ENCODE peak calls at places on chromosomes 4 and X, in seven cellular contexts. One of them, this sample, is unnamed.

GRCh38 chr4:53592686-53593641 is 1.7 kb upstream of the LNX1 start:
- DNase-seq in RWPE1: peak
- DNase-seq in ovary: peak
- DNase-seq in uterus: peak
- DNase-seq in fibroblast of lung: peak
- DNase-seq in A549: peak
- DNase-seq in MM.1S: no peak
- DNase-seq in this sample: peak

GRCh38 chrX:41889317-41890025 is 33.9 kb downstream of the CASK start:
- DNase-seq in MM.1S: no peak
- DNase-seq in fibroblast of lung: peak
- DNase-seq in ovary: no peak
- DNase-seq in A549: peak
- DNase-seq in uterus: no peak
- DNase-seq in RWPE1: peak
- DNase-seq in this sample: peak

GRCh38 chr4:15239866-15240265 is 188.0 kb upstream of the C1QTNF7 start:
- DNase-seq in RWPE1: no peak
- DNase-seq in fibroblast of lung: peak
- DNase-seq in ovary: no peak
- DNase-seq in uterus: peak
- DNase-seq in A549: no peak
- DNase-seq in MM.1S: no peak
- DNase-seq in this sample: no peak

GRCh38 chr4:176400816-176401461 is 81.2 kb downstream of the SPCS3 start:
- DNase-seq in A549: no peak
- DNase-seq in ovary: no peak
- DNase-seq in uterus: no peak
- DNase-seq in MM.1S: no peak
- DNase-seq in fibroblast of lung: peak
- DNase-seq in RWPE1: no peak
- DNase-seq in this sample: peak

GRCh38 chr4:87026795-87027495 is 92.1 kb downstream of the AFF1 start:
- DNase-seq in A549: no peak
- DNase-seq in ovary: no peak
- DNase-seq in RWPE1: no peak
- DNase-seq in MM.1S: no peak
- DNase-seq in uterus: no peak
- DNase-seq in fibroblast of lung: no peak
- DNase-seq in this sample: no peak

GRCh38 chr4:56743550-56743949 is 62.5 kb upstream of the HOPX start:
- DNase-seq in MM.1S: no peak
- DNase-seq in fibroblast of lung: no peak
- DNase-seq in A549: no peak
- DNase-seq in RWPE1: no peak
- DNase-seq in uterus: no peak
- DNase-seq in ovary: no peak
- DNase-seq in this sample: no peak

GRCh38 chr4:99714179-99714578 is 56.6 kb upstream of the C4orf54 start:
- DNase-seq in A549: no peak
- DNase-seq in uterus: no peak
- DNase-seq in RWPE1: no peak
- DNase-seq in fibroblast of lung: no peak
- DNase-seq in ovary: no peak
- DNase-seq in MM.1S: no peak
- DNase-seq in this sample: no peak

GRCh38 chr4:7767966-7768365 is 171.7 kb downstream of the AFAP1 start:
- DNase-seq in uterus: no peak
- DNase-seq in MM.1S: no peak
- DNase-seq in fibroblast of lung: no peak
- DNase-seq in RWPE1: no peak
- DNase-seq in ovary: no peak
- DNase-seq in A549: no peak
- DNase-seq in this sample: no peak

GRCh38 chrX:121823406-121823805 is 776.0 kb downstream of the GLUD2 start:
- DNase-seq in A549: no peak
- DNase-seq in uterus: no peak
- DNase-seq in RWPE1: peak
- DNase-seq in MM.1S: no peak
- DNase-seq in fibroblast of lung: no peak
- DNase-seq in ovary: no peak
- DNase-seq in this sample: peak

GRCh38 chr4:26525136-26525535 is 34.9 kb upstream of the CCKAR start:
- DNase-seq in ovary: no peak
- DNase-seq in A549: no peak
- DNase-seq in RWPE1: peak
- DNase-seq in uterus: no peak
- DNase-seq in MM.1S: no peak
- DNase-seq in fibroblast of lung: peak
- DNase-seq in this sample: peak

GRCh38 chr4:147955827-147956565 is 224.1 kb downstream of the ARHGAP10 start:
- DNase-seq in A549: no peak
- DNase-seq in MM.1S: no peak
- DNase-seq in RWPE1: no peak
- DNase-seq in uterus: no peak
- DNase-seq in fibroblast of lung: no peak
- DNase-seq in ovary: no peak
- DNase-seq in this sample: no peak

GRCh38 chr4:138255917-138256597 is 13.9 kb upstream of the SLC7A11 start:
- DNase-seq in MM.1S: no peak
- DNase-seq in A549: no peak
- DNase-seq in uterus: no peak
- DNase-seq in fibroblast of lung: no peak
- DNase-seq in ovary: no peak
- DNase-seq in RWPE1: no peak
- DNase-seq in this sample: no peak

GRCh38 chr4:72312032-72312650 is 256.9 kb downstream of the ADAMTS3 start:
- DNase-seq in uterus: peak
- DNase-seq in MM.1S: no peak
- DNase-seq in fibroblast of lung: peak
- DNase-seq in A549: no peak
- DNase-seq in ovary: peak
- DNase-seq in RWPE1: peak
- DNase-seq in this sample: peak

GRCh38 chr4:41216294-41217019 is 2.1 kb upstream of the APBB2 start:
- DNase-seq in fibroblast of lung: peak
- DNase-seq in uterus: peak
- DNase-seq in RWPE1: peak
- DNase-seq in A549: peak
- DNase-seq in MM.1S: peak
- DNase-seq in ovary: peak
- DNase-seq in this sample: peak

GRCh38 chr4:76426272-76426671 is 5.3 kb upstream of the CCDC158 start:
- DNase-seq in fibroblast of lung: no peak
- DNase-seq in ovary: no peak
- DNase-seq in MM.1S: no peak
- DNase-seq in uterus: no peak
- DNase-seq in RWPE1: no peak
- DNase-seq in A549: no peak
- DNase-seq in this sample: no peak
- TF ChIP-seq CTCF in fibroblast of lung: peak
- TF ChIP-seq CTCF in ovary: no peak
- TF ChIP-seq CTCF in MM.1S: no peak
- TF ChIP-seq CTCF in uterus: no peak
- TF ChIP-seq CTCF in RWPE1: no peak
- TF ChIP-seq CTCF in A549: peak
- TF ChIP-seq CTCF in this sample: peak

GRCh38 chr4:158532556-158533231 is 11.0 kb downstream of the RXFP1 start:
- DNase-seq in RWPE1: no peak
- DNase-seq in MM.1S: no peak
- DNase-seq in fibroblast of lung: no peak
- DNase-seq in uterus: no peak
- DNase-seq in A549: no peak
- DNase-seq in ovary: no peak
- DNase-seq in this sample: no peak

GRCh38 chr4:158538176-158538575 is 16.5 kb downstream of the RXFP1 start:
- DNase-seq in ovary: no peak
- DNase-seq in MM.1S: no peak
- DNase-seq in A549: no peak
- DNase-seq in RWPE1: no peak
- DNase-seq in uterus: no peak
- DNase-seq in fibroblast of lung: peak
- DNase-seq in this sample: peak

GRCh38 chr4:158536833-158537232 is 15.2 kb downstream of the RXFP1 start:
- DNase-seq in uterus: no peak
- DNase-seq in RWPE1: no peak
- DNase-seq in A549: no peak
- DNase-seq in MM.1S: no peak
- DNase-seq in fibroblast of lung: no peak
- DNase-seq in ovary: no peak
- DNase-seq in this sample: no peak

GRCh38 chr4:158535130-158535614 is 13.5 kb downstream of the RXFP1 start:
- DNase-seq in uterus: no peak
- DNase-seq in ovary: no peak
- DNase-seq in RWPE1: peak
- DNase-seq in A549: no peak
- DNase-seq in MM.1S: peak
- DNase-seq in fibroblast of lung: peak
- DNase-seq in this sample: peak

DNA sequence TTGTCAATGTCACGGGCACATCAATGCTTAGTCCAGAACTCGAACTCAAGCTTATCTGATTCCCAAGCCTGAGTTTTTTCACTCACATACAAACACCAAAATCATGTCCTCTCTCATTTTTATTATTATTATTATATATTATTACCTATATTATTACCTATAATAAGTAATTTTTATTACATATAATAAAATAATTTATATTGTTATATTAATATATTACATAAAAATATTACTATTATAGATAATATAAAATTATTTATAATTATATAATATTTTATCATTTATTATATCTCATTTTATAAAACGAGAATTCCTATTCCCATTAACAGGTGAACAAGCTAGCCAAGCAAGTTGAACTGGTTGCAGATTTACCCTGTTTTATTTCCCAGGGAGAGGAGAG is 13.0 kb downstream of the RXFP1 start:
- DNase-seq in uterus: no peak
- DNase-seq in ovary: no peak
- DNase-seq in fibroblast of lung: no peak
- DNase-seq in A549: no peak
- DNase-seq in MM.1S: no peak
- DNase-seq in RWPE1: no peak
- DNase-seq in this sample: no peak
- H3K27ac ChIP-seq in uterus: no peak
- H3K27ac ChIP-seq in ovary: no peak
- H3K27ac ChIP-seq in fibroblast of lung: no peak
- H3K27ac ChIP-seq in A549: no peak
- H3K27ac ChIP-seq in MM.1S: peak
- H3K27ac ChIP-seq in RWPE1: no peak
- H3K27ac ChIP-seq in this sample: peak

GRCh38 chr4:107757293-107757692 is 37.3 kb upstream of the PAPSS1 start:
- DNase-seq in MM.1S: no peak
- DNase-seq in ovary: no peak
- DNase-seq in fibroblast of lung: no peak
- DNase-seq in RWPE1: no peak
- DNase-seq in uterus: no peak
- DNase-seq in A549: no peak
- DNase-seq in this sample: no peak

GRCh38 chr4:107757860-107758476 is 37.9 kb upstream of the PAPSS1 start:
- DNase-seq in MM.1S: peak
- DNase-seq in uterus: no peak
- DNase-seq in A549: peak
- DNase-seq in fibroblast of lung: peak
- DNase-seq in RWPE1: peak
- DNase-seq in ovary: no peak
- DNase-seq in this sample: no peak

GRCh38 chr4:107755841-107756356 is 35.9 kb upstream of the PAPSS1 start:
- DNase-seq in A549: no peak
- DNase-seq in ovary: no peak
- DNase-seq in fibroblast of lung: peak
- DNase-seq in uterus: no peak
- DNase-seq in MM.1S: peak
- DNase-seq in RWPE1: no peak
- DNase-seq in this sample: no peak

DNA sequence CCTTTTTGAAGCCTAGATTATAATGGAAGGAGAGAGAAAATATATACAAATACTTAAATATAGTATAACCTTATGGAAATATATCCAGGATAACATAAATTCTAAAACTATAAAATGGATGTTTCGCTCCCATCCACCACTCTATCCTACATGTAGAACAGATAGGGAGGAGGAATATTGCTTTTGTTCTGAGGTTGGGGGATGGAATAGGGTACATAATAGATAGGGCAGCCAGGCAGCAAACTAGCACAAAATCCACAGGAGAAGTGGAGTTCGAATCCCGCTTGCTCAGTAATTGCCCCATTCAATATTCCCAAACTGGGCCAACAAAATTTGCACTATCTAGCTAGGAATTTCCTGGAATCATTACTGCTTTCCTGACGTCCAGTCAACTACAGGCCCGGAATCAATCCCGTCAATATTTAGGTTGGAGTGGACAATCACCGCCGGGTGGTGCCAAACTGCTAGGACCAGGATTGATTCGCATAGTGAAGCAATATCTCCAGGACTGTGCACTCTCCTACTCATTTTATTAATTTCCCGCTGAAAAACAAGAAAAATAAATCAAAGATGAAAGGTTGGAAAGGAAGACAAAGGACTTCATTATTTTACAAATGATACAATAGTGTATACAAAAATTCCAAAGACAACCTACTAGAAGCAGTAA is 40.4 kb upstream of the PAPSS1 start:
- DNase-seq in RWPE1: peak
- DNase-seq in ovary: no peak
- DNase-seq in fibroblast of lung: no peak
- DNase-seq in MM.1S: no peak
- DNase-seq in uterus: no peak
- DNase-seq in A549: peak
- DNase-seq in this sample: no peak
- TF ChIP-seq CTCF in RWPE1: peak
- TF ChIP-seq CTCF in ovary: no peak
- TF ChIP-seq CTCF in fibroblast of lung: peak
- TF ChIP-seq CTCF in MM.1S: no peak
- TF ChIP-seq CTCF in uterus: no peak
- TF ChIP-seq CTCF in A549: peak
- TF ChIP-seq CTCF in this sample: peak

GRCh38 chr4:168815373-168816345 is 194.4 kb downstream of the CBR4 start:
- DNase-seq in uterus: no peak
- DNase-seq in RWPE1: no peak
- DNase-seq in MM.1S: no peak
- DNase-seq in fibroblast of lung: peak
- DNase-seq in A549: no peak
- DNase-seq in ovary: no peak
- DNase-seq in this sample: no peak

GRCh38 chr4:168811207-168811606 is 198.8 kb downstream of the CBR4 start:
- DNase-seq in fibroblast of lung: peak
- DNase-seq in RWPE1: peak
- DNase-seq in MM.1S: no peak
- DNase-seq in uterus: no peak
- DNase-seq in ovary: no peak
- DNase-seq in A549: no peak
- DNase-seq in this sample: peak

GRCh38 chr4:168811793-168812651 is 198.0 kb downstream of the CBR4 start:
- DNase-seq in MM.1S: no peak
- DNase-seq in A549: no peak
- DNase-seq in ovary: no peak
- DNase-seq in uterus: peak
- DNase-seq in RWPE1: no peak
- DNase-seq in fibroblast of lung: peak
- DNase-seq in this sample: peak

GRCh38 chr4:168817418-168817817 is 192.6 kb downstream of the CBR4 start:
- DNase-seq in A549: peak
- DNase-seq in fibroblast of lung: no peak
- DNase-seq in ovary: no peak
- DNase-seq in MM.1S: no peak
- DNase-seq in uterus: no peak
- DNase-seq in RWPE1: no peak
- DNase-seq in this sample: no peak

GRCh38 chr4:168812806-168813205 is 197.2 kb downstream of the CBR4 start:
- DNase-seq in A549: no peak
- DNase-seq in uterus: no peak
- DNase-seq in ovary: no peak
- DNase-seq in fibroblast of lung: peak
- DNase-seq in MM.1S: no peak
- DNase-seq in RWPE1: no peak
- DNase-seq in this sample: no peak
- H3K27ac ChIP-seq in A549: peak
- H3K27ac ChIP-seq in uterus: peak
- H3K27ac ChIP-seq in ovary: no peak
- H3K27ac ChIP-seq in fibroblast of lung: no peak
- H3K27ac ChIP-seq in MM.1S: no peak
- H3K27ac ChIP-seq in RWPE1: no peak
- H3K27ac ChIP-seq in this sample: peak